ENCODE peak calls at places on chromosome 13, in five cellular contexts. P is retinal pigment epithelial cell; L is NCI-H82; O is naive thymus-derived CD4-positive, alpha-beta T cell; C is aorta. Z is an unnamed sample.

GRCh38 chr13:26221399-26221720 is 754 bp downstream of the RNF6 start:
- DNase-seq in C (no peak), O (no peak), P (no peak), L (no peak), Z (no peak)

GRCh38 chr13:60169239-60170031 is 5.7 kb upstream of the DIAPH3 start:
- DNase-seq in P (no peak), L (no peak), O (no peak), C (no peak), Z (no peak)

GRCh38 chr13:31930901-31931522 is 100.6 kb upstream of the FRY start:
- DNase-seq in O (no peak), C (no peak), P (no peak), L (peak; percentile 68), Z (no peak)

GRCh38 chr13:113106666-113107065 is 1.1 kb downstream of the F7 start:
- DNase-seq in C (no peak), L (no peak), P (no peak), O (no peak), Z (no peak)

GRCh38 chr13:22836475-22836874 is 344.3 kb upstream of the SGCG start:
- DNase-seq in P (no peak), L (no peak), O (no peak), C (no peak), Z (no peak)

GRCh38 chr13:97702614-97703013 is 250.9 kb upstream of the IPO5 start:
- DNase-seq in C (no peak), P (no peak), O (no peak), L (no peak), Z (no peak)

GRCh38 chr13:20680416-20681080 is 23.0 kb upstream of the IL17D start:
- DNase-seq in C (no peak), O (no peak), L (no peak), P (no peak), Z (no peak)

GRCh38 chr13:100506154-100506553 is 82.4 kb downstream of the GGACT start:
- DNase-seq in O (no peak), L (no peak), C (no peak), P (no peak), Z (no peak)

GRCh38 chr13:101049166-101049850 is 367.0 kb downstream of the NALCN start:
- DNase-seq in O (no peak), C (no peak), L (no peak), P (no peak), Z (no peak)

GRCh38 chr13:46210362-46211083 is 1.2 kb upstream of the LRRC63 start:
- DNase-seq in O (no peak), C (no peak), L (no peak), P (no peak), Z (no peak)

GRCh38 chr13:53775807-53776206 is 747.2 kb downstream of the OLFM4 start:
- DNase-seq in O (no peak), L (peak; percentile 21), P (no peak), C (no peak), Z (no peak)

GRCh38 chr13:30052127-30052526 is 201.7 kb upstream of the UBL3 start:
- DNase-seq in L (no peak), P (no peak), C (no peak), O (peak; percentile 28), Z (no peak)

GRCh38 chr13:38713046-38713445 is 26.2 kb downstream of the FREM2 start:
- DNase-seq in C (no peak), O (no peak), L (no peak), P (no peak), Z (no peak)

GRCh38 chr13:43195551-43195950 is 172.2 kb downstream of the DNAJC15 start:
- DNase-seq in O (no peak), P (no peak), L (peak; percentile 31), C (no peak), Z (no peak)

GRCh38 chr13:33940898-33941297 is 122.9 kb downstream of the RFC3 start:
- DNase-seq in L (no peak), P (no peak), C (no peak), O (no peak), Z (no peak)

GRCh38 chr13:46685006-46685730 is 111.8 kb downstream of the ESD start:
- DNase-seq in P (no peak), L (no peak), O (no peak), C (no peak), Z (no peak)

GRCh38 chr13:35810286-35810685 is 320.9 kb downstream of the DCLK1 start:
- DNase-seq in L (no peak), C (no peak), O (no peak), P (no peak), Z (no peak)

GRCh38 chr13:28953714-28954113 is 133.6 kb downstream of the MTUS2 start:
- DNase-seq in P (no peak), O (no peak), C (no peak), L (peak; percentile 14), Z (no peak)

GRCh38 chr13:43776680-43777079 is 10.1 kb downstream of the ENOX1 start:
- DNase-seq in O (no peak), C (no peak), P (no peak), L (peak; percentile 33), Z (no peak)

GRCh38 chr13:113747291-113747833 is 11.7 kb upstream of the TMEM255B start:
- DNase-seq in O (no peak), C (peak; percentile 40), P (no peak), L (no peak), Z (no peak)

GRCh38 chr13:28631792-28632191 is 27.1 kb upstream of the POMP start:
- DNase-seq in P (no peak), C (no peak), O (no peak), L (no peak), Z (no peak)

GRCh38 chr13:20414475-20415287 is 111.0 kb downstream of the CRYL1 start:
- DNase-seq in O (no peak), L (no peak), C (no peak), P (no peak), Z (no peak)

GRCh38 chr13:29496241-29496712 is 99.2 kb downstream of the SLC7A1 start:
- DNase-seq in L (no peak), P (no peak), O (no peak), C (peak; percentile 71), Z (no peak)

GRCh38 chr13:89468081-89468480 is 1796.9 kb downstream of the SLITRK5 start:
- DNase-seq in O (no peak), C (no peak), P (no peak), L (no peak), Z (no peak)

GRCh38 chr13:32214073-32214472 is 101.1 kb downstream of the ZAR1L start:
- DNase-seq in C (no peak), P (no peak), L (peak; percentile 92), O (no peak), Z (peak; percentile 46)

GRCh38 chr13:94550030-94550738 is 45.8 kb downstream of the TGDS start:
- DNase-seq in P (no peak), O (no peak), L (peak; percentile 85), C (no peak), Z (no peak)

GRCh38 chr13:105069106-105069505 is 1466.4 kb downstream of the EFNB2 start:
- DNase-seq in C (no peak), L (no peak), O (no peak), P (no peak), Z (no peak)

GRCh38 chr13:113117335-113117872 is 5.2 kb upstream of the F10 start:
- DNase-seq in L (no peak), C (no peak), O (no peak), P (no peak), Z (peak; percentile 8)

GRCh38 chr13:74243637-74244526 is 109.7 kb upstream of the KLF12 start:
- DNase-seq in C (no peak), P (no peak), L (no peak), O (peak; percentile 77), Z (no peak)

GRCh38 chr13:43861863-43862262 is 17.7 kb downstream of the CCDC122 start:
- DNase-seq in L (no peak), C (no peak), O (no peak), P (no peak), Z (no peak)

GRCh38 chr13:106847049-106847448 is 279.1 kb upstream of the ARGLU1 start:
- DNase-seq in L (peak; percentile 32), O (no peak), P (no peak), C (no peak), Z (no peak)

GRCh38 chr13:29909975-29910674 is 59.7 kb upstream of the UBL3 start:
- DNase-seq in P (no peak), C (no peak), L (no peak), O (no peak), Z (no peak)

GRCh38 chr13:109389892-109390345 is 396.5 kb downstream of the IRS2 start:
- DNase-seq in L (no peak), C (no peak), P (no peak), O (no peak), Z (no peak)